ENCODE peak calls at places on chromosome 14, in six cellular contexts. D is colonic mucosa; R is amniotic stem cell; P is astrocyte of the spinal cord; K is caudate nucleus; F is stimulated activated CD8-positive, alpha-beta memory T cell treated with anti-CD3 and anti-CD28 coated beads, Interleukin-2, amount 100 ng/mL, for 48 hours. V is an unnamed sample.

GRCh38 chr14:20482382-20482781 is 13.2 kb downstream of the PNP start:
- DNase-seq in D (no peak), R (no peak), P (no peak), K (no peak), F (no peak), V (no peak)

GRCh38 chr14:79516009-79516408 is 695.3 kb downstream of the DIO2 start:
- DNase-seq in D (no peak), R (no peak), P (no peak), K (no peak), F (no peak), V (no peak)

GRCh38 chr14:92644166-92644565 is 104.3 kb downstream of the LGMN start:
- DNase-seq in D (no peak), R (peak), P (peak), K (no peak), F (no peak), V (no peak)

GRCh38 chr14:76760331-76761197 is 704 bp upstream of the VASH1 start:
- DNase-seq in D (no peak), R (no peak), P (no peak), K (no peak), F (no peak), V (no peak)

GRCh38 chr14:31880935-31881334 is 196.2 kb upstream of the ARHGAP5 start:
- DNase-seq in D (no peak), R (peak), P (peak), K (no peak), F (no peak), V (no peak)

GRCh38 chr14:84864582-84865271 is 665.2 kb upstream of the FLRT2 start:
- DNase-seq in D (no peak), R (no peak), P (no peak), K (no peak), F (no peak), V (no peak)

GRCh38 chr14:96092936-96093335 is 53.8 kb downstream of the C14orf132 start:
- DNase-seq in D (no peak), R (no peak), P (no peak), K (no peak), F (no peak), V (no peak)

GRCh38 chr14:70186826-70187483 is 1.8 kb downstream of the SLC8A3 start:
- DNase-seq in D (peak), R (no peak), P (peak), K (no peak), F (no peak), V (peak)

GRCh38 chr14:62101650-62102355 is 339.6 kb downstream of the SNAPC1 start:
- DNase-seq in D (no peak), R (no peak), P (no peak), K (no peak), F (no peak), V (no peak)

GRCh38 chr14:104441275-104442106 is 138.1 kb upstream of the C14orf180 start:
- DNase-seq in D (peak), R (no peak), P (no peak), K (no peak), F (no peak), V (no peak)

GRCh38 chr14:34237677-34238076 is 224.4 kb downstream of the SPTSSA start:
- DNase-seq in D (no peak), R (no peak), P (no peak), K (no peak), F (no peak), V (no peak)

GRCh38 chr14:91968280-91968679 is 20.8 kb upstream of the FBLN5 start:
- DNase-seq in D (no peak), R (no peak), P (no peak), K (no peak), F (no peak), V (no peak)

GRCh38 chr14:51167587-51168219 is 72.3 kb upstream of the TMX1 start:
- DNase-seq in D (no peak), R (no peak), P (peak), K (no peak), F (no peak), V (no peak)

GRCh38 chr14:56216631-56217379 is 98.6 kb downstream of the PELI2 start:
- DNase-seq in D (no peak), R (no peak), P (no peak), K (peak), F (no peak), V (peak)

GRCh38 chr14:71324767-71325272 is 417.6 kb downstream of the PCNX1 start:
- DNase-seq in D (peak), R (no peak), P (no peak), K (no peak), F (peak), V (no peak)

GRCh38 chr14:64113279-64113678 is 180.9 kb downstream of the ESR2 start:
- DNase-seq in D (peak), R (no peak), P (no peak), K (no peak), F (no peak), V (no peak)